ENCODE peak calls at places on chromosomes 7 and 10, in four cellular contexts. R is sigmoid colon, U is small intestine, X is fibroblast of lung. J is an unnamed sample.

GRCh38 chr10:123331438-123331837 is 177.2 kb downstream of the BUB3 start:
- DNase-seq in X (no peak), U (no peak), R (no peak), J (no peak)

GRCh38 chr10:119917777-119918176 is 25.2 kb downstream of the SEC23IP start:
- DNase-seq in X (peak; percentile 45), U (no peak), R (no peak), J (no peak)

GRCh38 chr7:1671876-1672451 is 1.9 kb downstream of the ELFN1 start:
- DNase-seq in X (no peak), R (peak; percentile 48), U (no peak), J (no peak)

GRCh38 chr10:36036137-36036536 is 394.0 kb upstream of the FZD8 start:
- DNase-seq in R (no peak), X (no peak), U (no peak), J (no peak)

GRCh38 chr10:114768394-114768786 is 53.2 kb upstream of the FHIP2A start:
- DNase-seq in X (no peak), U (no peak), R (no peak), J (no peak)

GRCh38 chr7:20164420-20165145 is 52.6 kb downstream of the MACC1 start:
- DNase-seq in R (no peak), X (peak; percentile 70), U (no peak), J (no peak)

GRCh38 chr7:12244129-12244528 is 33.0 kb downstream of the TMEM106B start:
- DNase-seq in X (peak; percentile 9), R (no peak), U (peak; percentile 45), J (no peak)

GRCh38 chr10:116741391-116742351 is 695 bp downstream of the HSPA12A start:
- DNase-seq in U (no peak), R (peak; percentile 70), X (no peak), J (peak; percentile 34)

GRCh38 chr7:32048970-32049369 is 21.2 kb downstream of the PDE1C start:
- DNase-seq in U (no peak), R (no peak), X (no peak), J (no peak)

GRCh38 chr10:45432700-45433472 is 58.9 kb downstream of the ALOX5 start:
- DNase-seq in X (no peak), R (no peak), U (no peak), J (no peak)
- H3K4me1 ChIP-seq in X (no peaks in the 10 kb centered on the region), R (peaks cover 2% of the 10 kb centered on the region), U (no peaks in the 10 kb centered on the region), J (peaks cover 8% of the 10 kb centered on the region)

GRCh38 chr10:4353059-4353655 is 472.9 kb upstream of the AKR1E2 start:
- DNase-seq in X (peak; percentile 45), R (no peak), U (no peak), J (no peak)
- H3K27ac ChIP-seq in X (no peak overlapping the region), R (peak overlapping the region; percentile 74), U (no peak overlapping the region), J (peak overlapping the region; percentile 27)

GRCh38 chr10:50576245-50576815 is 47.4 kb downstream of the SGMS1 start:
- DNase-seq in X (peak; percentile 40), U (no peak), R (no peak), J (no peak)

GRCh38 chr10:50575477-50576244 is 48.1 kb downstream of the SGMS1 start:
- DNase-seq in R (no peak), X (no peak), U (no peak), J (no peak)

GRCh38 chr10:50574305-50574704 is 49.5 kb downstream of the SGMS1 start:
- DNase-seq in X (no peak), U (no peak), R (no peak), J (no peak)

GRCh38 chr10:50576995-50577394 is 46.8 kb downstream of the SGMS1 start:
- DNase-seq in U (no peak), R (no peak), X (no peak), J (no peak)

DNA sequence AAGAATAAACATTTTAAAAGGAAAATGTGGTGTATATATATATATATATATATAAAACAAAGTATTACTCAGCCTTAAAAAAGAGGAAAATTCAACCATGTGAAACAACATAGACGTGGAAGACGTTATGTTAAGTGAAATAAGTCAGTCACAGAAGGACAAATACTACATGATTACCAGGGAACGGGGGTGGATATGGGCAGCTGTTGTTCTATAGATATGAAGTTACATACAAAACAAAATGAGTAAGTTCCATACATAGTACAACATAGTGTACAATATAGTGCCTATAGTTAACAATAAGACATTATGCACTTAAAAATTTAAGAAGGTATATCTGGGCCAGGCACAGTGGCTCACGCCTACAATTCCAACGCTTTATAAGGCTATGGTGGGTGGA is 48.8 kb downstream of the SGMS1 start:
- DNase-seq in U (no peak), R (no peak), X (no peak), J (no peak)
- H3K4me1 ChIP-seq in U (peaks cover 11% of the 10 kb centered on the region), R (peaks cover 28% of the 10 kb centered on the region), X (peaks cover 9% of the 10 kb centered on the region), J (peaks cover 65% of the 10 kb centered on the region)

GRCh38 chr7:133679977-133680376 is 427.1 kb downstream of the EXOC4 start:
- DNase-seq in R (no peak), U (no peak), X (no peak), J (no peak)

GRCh38 chr7:133678137-133678814 is 425.4 kb downstream of the EXOC4 start:
- DNase-seq in X (no peak), U (no peak), R (no peak), J (no peak)

GRCh38 chr7:133682364-133683181 is 429.7 kb downstream of the EXOC4 start:
- DNase-seq in U (no peak), X (no peak), R (no peak), J (no peak)

GRCh38 chr7:133681529-133681928 is 428.7 kb downstream of the EXOC4 start:
- DNase-seq in X (no peak), R (no peak), U (no peak), J (no peak)

DNA sequence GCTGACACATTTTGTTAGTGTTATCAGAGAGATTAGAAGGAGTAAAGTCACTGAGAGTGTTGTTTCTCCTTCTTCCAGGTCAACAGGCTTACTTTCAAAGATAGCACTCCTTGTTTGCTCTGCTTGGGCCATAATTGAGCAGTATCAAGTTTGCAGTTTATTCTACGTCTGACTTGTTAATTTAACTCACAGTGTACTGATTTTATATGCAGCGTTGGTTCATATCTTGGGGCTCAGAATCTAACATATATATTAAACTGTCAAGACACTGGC is 430.2 kb downstream of the EXOC4 start:
- DNase-seq in U (peak; percentile 5), R (no peak), X (no peak), J (no peak)
- H3K27ac ChIP-seq in U (no peak overlapping the region), R (no peak overlapping the region), X (no peak overlapping the region), J (no peak overlapping the region)

GRCh38 chr7:27181795-27182275 is 3.2 kb downstream of the HOXA11 start:
- DNase-seq in X (no peak), R (peak; percentile 72), U (no peak), J (no peak)

GRCh38 chr7:27184342-27185012 is 555 bp downstream of the HOXA11 start:
- DNase-seq in X (no peak), U (no peak), R (peak; percentile 85), J (no peak)

GRCh38 chr7:27183682-27184341 is 1.2 kb downstream of the HOXA11 start:
- DNase-seq in R (peak; percentile 76), X (no peak), U (no peak), J (no peak)

GRCh38 chr7:27182285-27182827 is 2.7 kb downstream of the HOXA11 start:
- DNase-seq in X (no peak), U (no peak), R (peak; percentile 74), J (no peak)

DNA sequence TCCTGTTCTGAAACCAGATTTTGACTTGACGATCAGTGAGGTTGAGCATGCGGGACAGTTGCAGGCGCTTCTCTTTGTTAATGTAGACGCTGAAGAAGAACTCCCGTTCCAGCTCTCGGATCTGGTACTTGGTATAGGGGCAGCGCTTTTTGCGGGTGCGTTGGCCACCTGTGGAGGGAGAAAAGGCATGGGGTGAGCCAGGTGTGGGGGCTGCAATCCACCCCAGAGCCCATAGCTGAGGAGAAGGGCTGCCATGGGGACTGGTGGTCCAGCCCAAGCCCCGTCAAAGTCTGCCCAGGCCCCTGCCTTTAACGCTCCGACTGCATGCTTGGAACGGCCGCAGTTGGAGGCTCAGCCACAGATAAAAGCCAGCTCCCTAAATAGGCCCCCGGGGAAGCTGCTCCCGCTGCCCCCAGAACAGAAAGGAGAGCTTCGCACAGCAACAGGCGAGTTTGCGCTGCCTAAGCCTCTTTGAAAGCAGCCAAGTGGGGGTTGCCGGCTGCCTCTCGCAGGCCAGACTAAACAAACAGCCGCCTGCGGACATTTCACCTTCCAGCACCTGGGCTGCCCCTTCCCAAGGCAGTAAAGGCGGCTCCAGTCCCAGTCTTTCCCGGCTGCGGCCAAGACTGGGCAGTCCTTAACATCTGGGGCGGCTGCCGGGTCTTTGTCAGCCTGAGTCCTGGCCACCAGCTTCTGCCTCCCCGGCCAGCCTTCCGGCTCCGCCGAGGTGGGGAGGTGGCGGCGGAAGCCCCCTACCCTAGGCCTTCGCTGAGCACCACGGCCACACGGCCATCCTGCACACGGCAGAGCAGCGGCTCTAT is 2.0 kb downstream of the HOXA11 start:
- DNase-seq in R (peak; percentile 75), U (no peak), X (no peak), J (no peak)
- H3K4me1 ChIP-seq in R (peaks cover 64% of the 10 kb centered on the region), U (peaks cover 2% of the 10 kb centered on the region), X (no peaks in the 10 kb centered on the region), J (peaks cover 47% of the 10 kb centered on the region)

DNA sequence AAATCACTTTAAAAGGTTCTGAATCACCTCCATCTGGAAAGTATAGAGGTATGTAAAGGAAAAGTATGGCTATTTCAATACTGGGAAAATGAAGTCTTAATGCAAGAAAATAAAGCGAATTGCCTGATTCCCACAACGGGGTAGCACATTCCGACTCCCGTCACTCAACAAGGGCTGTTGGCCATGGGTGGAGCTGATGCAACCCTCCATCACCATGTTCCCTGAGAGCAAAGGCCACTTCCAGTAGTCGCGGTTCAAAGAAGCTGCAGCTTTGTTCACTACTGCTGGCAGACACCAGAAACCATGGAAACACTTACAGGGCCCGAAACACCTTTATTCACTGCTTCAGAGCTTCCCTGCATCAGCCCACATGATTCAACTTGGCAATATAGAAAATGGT is 44.0 kb downstream of the TMEM26 start:
- DNase-seq in X (no peak), U (no peak), R (no peak), J (no peak)
- H3K27ac ChIP-seq in X (no peak overlapping the region), U (no peak overlapping the region), R (no peak overlapping the region), J (no peak overlapping the region)

DNA sequence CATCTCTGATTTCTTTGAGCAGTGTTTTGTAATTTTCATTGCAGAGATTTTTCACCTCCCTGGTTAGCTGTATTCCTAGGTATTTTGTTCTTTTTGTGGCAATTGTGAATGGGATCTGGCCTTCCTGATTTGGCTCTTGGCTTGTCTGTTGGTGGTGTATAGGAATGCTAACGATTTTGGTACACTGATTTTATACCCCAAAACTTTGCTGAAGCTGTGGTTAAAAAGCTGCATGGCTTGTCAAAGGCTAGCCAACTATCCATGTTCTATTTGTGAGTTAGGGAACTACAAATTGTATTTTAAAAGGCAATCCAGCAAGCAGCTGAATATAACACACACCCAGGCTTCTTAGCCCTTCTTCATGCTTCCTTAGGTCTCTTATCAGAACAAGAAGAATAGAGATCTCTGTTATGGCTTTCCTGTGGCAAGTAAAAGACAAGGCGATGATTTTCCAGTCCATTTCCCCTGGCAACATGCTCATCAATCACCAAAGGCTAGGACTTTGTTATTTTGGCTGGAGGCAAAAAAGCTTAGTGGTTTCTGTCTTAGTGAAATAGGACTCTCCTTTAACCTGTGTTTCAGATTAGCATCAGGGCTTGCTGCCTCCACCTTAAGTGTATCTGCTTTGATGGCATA is 77.5 kb downstream of the CDK6 start:
- DNase-seq in U (no peak), R (no peak), X (no peak), J (no peak)
- H3K4me1 ChIP-seq in U (peaks cover 3% of the 10 kb centered on the region), R (peaks cover 18% of the 10 kb centered on the region), X (peaks cover under 1% of the 10 kb centered on the region), J (peaks cover 29% of the 10 kb centered on the region)

GRCh38 chr10:131677671-131678070 is 223.1 kb upstream of the PPP2R2D start:
- DNase-seq in R (no peak), X (no peak), U (no peak), J (no peak)

GRCh38 chr10:131676046-131676445 is 224.8 kb upstream of the PPP2R2D start:
- DNase-seq in R (peak; percentile 22), X (no peak), U (no peak), J (no peak)

GRCh38 chr10:131676448-131676847 is 224.4 kb upstream of the PPP2R2D start:
- DNase-seq in R (peak; percentile 11), U (no peak), X (no peak), J (no peak)

GRCh38 chr10:131678171-131678570 is 222.6 kb upstream of the PPP2R2D start:
- DNase-seq in R (no peak), U (no peak), X (no peak), J (no peak)

GRCh38 chr10:131676971-131677421 is 223.8 kb upstream of the PPP2R2D start:
- DNase-seq in R (no peak), X (no peak), U (no peak), J (no peak)
- H3K27ac ChIP-seq in R (no peak overlapping the region), X (no peak overlapping the region), U (no peak overlapping the region), J (no peak overlapping the region)